ENCODE peak calls at places on chromosomes 7 and 10, in nine cellular contexts. S is A549, U is GM12878, V is sigmoid colon, O is ovary, W is stomach, L is tibial nerve, B is suprapubic skin, X is transverse colon. M is an unnamed sample.

GRCh38 chr10:90326498-90327267 is 531.2 kb downstream of the HTR7 start:
- DNase-seq in S (no peak), U (no peak), V (no peak), O (no peak), W (no peak), L (no peak), B (no peak), X (no peak), M (no peak)

GRCh38 chr7:100566018-100566531 is 7.6 kb downstream of the SAP25 start:
- DNase-seq in S (no peak), U (no peak), V (no peak), O (no peak), W (no peak), L (no peak), B (no peak), X (no peak), M (no peak)

GRCh38 chr10:132765435-132765834 is 20.5 kb downstream of the NKX6-2 start:
- DNase-seq in S (no peak), U (no peak), V (no peak), O (no peak), W (no peak), L (no peak), B (no peak), X (no peak), M (no peak)

GRCh38 chr10:80588506-80589020 is 50.9 kb downstream of the SH2D4B start:
- DNase-seq in S (no peak), U (no peak), V (peak; percentile 34), O (no peak), W (no peak), L (no peak), B (peak; percentile 52), X (no peak), M (no peak)

GRCh38 chr10:129756912-129757861 is 206.9 kb downstream of the EBF3 start:
- DNase-seq in S (no peak), U (no peak), V (peak; percentile 59), O (peak; percentile 18), W (peak; percentile 24), L (no peak), B (no peak), X (peak; percentile 3), M (no peak)

GRCh38 chr10:104297697-104298660 is 29.0 kb downstream of the GSTO2 start:
- DNase-seq in S (peak; percentile 24), U (no peak), V (no peak), O (no peak), W (no peak), L (no peak), B (no peak), X (no peak), M (no peak)

GRCh38 chr7:154837622-154838021 is 165.3 kb downstream of the PAXIP1 start:
- DNase-seq in S (no peak), U (peak; percentile 52), V (no peak), O (no peak), W (no peak), L (no peak), B (no peak), X (no peak), M (no peak)

GRCh38 chr7:95026421-95027072 is 119.2 kb downstream of the PPP1R9A start:
- DNase-seq in S (no peak), U (no peak), V (no peak), O (no peak), W (no peak), L (no peak), B (no peak), X (no peak), M (no peak)

GRCh38 chr7:74292757-74293576 is 3.8 kb downstream of the CLIP2 start:
- DNase-seq in S (no peak), U (no peak), V (no peak), O (no peak), W (peak; percentile 85), L (no peak), B (no peak), X (peak; percentile 87), M (no peak)

GRCh38 chr10:126042906-126043305 is 146.5 kb downstream of the FANK1 start:
- DNase-seq in S (no peak), U (no peak), V (no peak), O (no peak), W (no peak), L (no peak), B (no peak), X (no peak), M (no peak)

GRCh38 chr10:98270026-98270740 is 2.2 kb upstream of the LOXL4 start:
- DNase-seq in S (no peak), U (no peak), V (no peak), O (no peak), W (no peak), L (no peak), B (peak; percentile 61), X (no peak), M (no peak)

GRCh38 chr10:66822801-66823200 is 103.0 kb upstream of the LRRTM3 start:
- DNase-seq in S (no peak), U (no peak), V (no peak), O (no peak), W (no peak), L (no peak), B (no peak), X (peak; percentile 15), M (no peak)
- TF ChIP-seq EP300 in S (no peak), U (no peak), V (no peak), O (no peak), W (no peak), L (no peak), B (no peak), X (no peak), M (no peak)

GRCh38 chr10:1057106-1057657 is 997 bp downstream of the WDR37 start:
- DNase-seq in S (peak; percentile 31), U (no peak), V (no peak), O (no peak), W (no peak), L (no peak), B (no peak), X (no peak), M (no peak)

GRCh38 chr10:1054684-1055083 is 1.5 kb upstream of the WDR37 start:
- DNase-seq in S (no peak), U (no peak), V (no peak), O (no peak), W (no peak), L (no peak), B (no peak), X (no peak), M (no peak)

GRCh38 chr10:1059902-1060301 is 3.7 kb downstream of the WDR37 start:
- DNase-seq in S (no peak), U (no peak), V (no peak), O (no peak), W (no peak), L (no peak), B (no peak), X (no peak), M (no peak)

GRCh38 chr10:1058017-1058416 is 1.8 kb downstream of the WDR37 start:
- DNase-seq in S (no peak), U (no peak), V (no peak), O (no peak), W (no peak), L (no peak), B (no peak), X (no peak), M (no peak)

DNA sequence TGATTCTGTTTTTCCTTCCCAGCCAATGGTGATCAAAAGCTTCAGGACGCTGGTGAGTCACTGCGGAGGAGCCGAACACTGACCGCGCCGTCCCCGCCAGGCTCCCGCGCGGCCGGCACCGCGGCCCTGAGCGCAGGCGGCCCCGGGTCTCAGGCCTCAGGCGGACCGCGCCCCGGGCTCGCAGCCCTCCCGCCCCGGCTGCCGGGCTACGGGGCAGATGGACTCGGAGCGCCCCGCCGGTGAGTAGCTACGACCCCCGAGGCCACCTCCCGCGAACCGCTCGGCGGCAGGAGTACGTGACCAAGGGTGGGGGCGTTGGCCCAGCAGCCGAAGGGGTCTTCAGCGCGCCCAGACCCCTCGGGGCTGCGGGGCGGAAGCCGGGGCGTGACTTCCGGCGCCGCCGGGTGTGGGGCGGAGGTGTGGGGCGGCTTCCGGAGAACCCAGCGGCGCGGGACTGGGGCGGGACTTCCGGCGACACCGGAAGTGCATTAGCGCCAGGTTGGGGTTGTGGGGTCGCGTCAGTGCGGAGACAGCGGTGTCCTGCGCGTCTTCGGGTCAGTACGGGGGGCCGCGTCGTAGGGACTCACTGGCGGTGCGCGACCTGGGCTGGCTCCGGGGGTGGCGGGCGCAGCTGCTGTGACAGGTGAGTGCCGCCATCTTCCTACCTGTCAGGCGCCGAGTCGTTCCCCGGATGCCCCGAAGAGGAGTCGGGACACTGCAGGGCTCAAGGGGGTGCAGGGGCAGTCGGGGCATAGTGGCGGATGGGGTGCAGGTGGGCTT is at the start of gene WDR37:
- DNase-seq in S (peak; percentile 93), U (no peak), V (peak; percentile 92), O (peak; percentile 83), W (peak; percentile 88), L (peak; percentile 64), B (peak; percentile 93), X (peak; percentile 89), M (peak; percentile 98)
- TF ChIP-seq POLR2A in S (peak; percentile 57), U (peak; percentile 92), V (peak; percentile 52), O (peak; percentile 66), W (no peak), L (peak; percentile 49), B (no peak), X (peak; percentile 84), M (peak; percentile 88)

DNA sequence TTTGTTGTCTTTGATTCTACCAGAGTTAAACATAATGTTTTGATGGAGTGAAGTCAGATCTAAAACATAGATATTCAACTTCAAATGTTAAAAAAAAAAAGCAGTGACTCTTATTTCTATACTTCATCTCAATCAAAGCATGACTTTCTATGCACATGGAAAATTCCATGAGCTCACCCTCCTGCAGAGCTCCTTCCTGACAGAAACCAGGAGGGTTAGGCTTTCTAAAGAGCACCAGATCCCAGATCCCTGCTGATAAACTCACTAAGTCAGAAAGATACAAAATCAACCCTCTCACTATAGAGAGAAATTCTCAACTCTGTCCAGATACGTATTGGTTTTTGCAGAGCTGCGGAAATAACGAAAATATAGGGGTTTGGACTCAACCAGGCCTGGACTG is 122.6 kb downstream of the FAM107B start:
- DNase-seq in S (no peak), U (no peak), V (no peak), O (no peak), W (no peak), L (no peak), B (no peak), X (no peak), M (no peak)
- TF ChIP-seq EP300 in S (no peak), U (no peak), V (peak; percentile 10), O (no peak), W (no peak), L (no peak), B (no peak), X (no peak), M (no peak)

DNA sequence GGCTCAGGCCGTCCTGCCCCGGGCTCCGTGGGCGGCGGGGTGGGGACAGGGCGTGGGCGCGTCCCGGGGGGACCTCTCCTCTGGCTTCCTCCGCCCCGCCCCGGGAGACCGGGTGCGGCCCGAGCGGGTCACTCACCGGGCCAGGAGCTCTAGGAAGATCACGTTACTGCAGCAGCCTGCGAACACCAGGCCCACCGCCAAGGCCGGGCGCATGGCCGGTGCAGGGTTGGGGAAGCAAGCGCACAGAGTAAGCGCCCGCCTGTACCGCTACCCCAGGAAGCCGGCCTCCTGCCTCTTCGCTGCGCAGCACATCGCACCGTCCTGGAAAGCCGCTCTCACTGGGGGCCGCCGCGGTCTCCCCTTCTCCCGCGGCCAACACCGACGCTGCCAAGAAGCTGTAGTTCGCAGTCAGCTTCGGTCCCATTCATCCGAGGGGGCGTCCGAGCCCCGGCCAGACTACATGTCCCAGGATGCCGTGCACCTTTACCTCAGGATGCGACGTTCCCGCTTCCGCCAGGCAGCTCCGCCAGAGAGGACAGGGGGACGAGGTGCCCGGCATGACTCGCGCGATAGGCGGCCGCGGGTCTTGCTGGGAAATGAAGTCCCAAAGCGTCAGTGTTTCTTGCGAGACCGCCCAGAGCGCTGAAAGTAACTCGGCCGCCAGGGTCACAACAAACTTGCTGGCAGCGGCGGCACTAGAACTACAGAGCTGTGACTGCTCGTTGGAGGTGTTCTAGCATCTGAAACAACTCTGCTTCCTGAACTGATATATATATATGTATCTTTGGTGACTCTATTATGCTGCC is at the start of gene SLC35B4:
- DNase-seq in S (peak; percentile 100), U (peak; percentile 86), V (peak; percentile 98), O (peak; percentile 93), W (peak; percentile 97), L (peak; percentile 88), B (peak; percentile 97), X (peak; percentile 97), M (peak; percentile 99)
- TF ChIP-seq POLR2A in S (peak; percentile 53), U (peak; percentile 80), V (no peak), O (no peak), W (no peak), L (no peak), B (no peak), X (peak; percentile 43), M (peak; percentile 49)